ENCODE peak calls at places on chromosomes 5 and 9, in ten cellular contexts. R, H, L, P, D, Y, K, V, J and C are unnamed samples.

GRCh38 chr5:96790851-96791513 is 16.8 kb downstream of the ERAP1 start:
- DNase-seq in R (no peak), J (no peak), P (peak; percentile 54), D (no peak), Y (no peak), L (no peak), H (peak; percentile 20), K (peak; percentile 53), V (no peak), C (no peak)

GRCh38 chr5:62011072-62011664 is 294.8 kb upstream of the KIF2A start:
- DNase-seq in K (no peak), H (no peak), L (no peak), J (no peak), D (no peak), Y (no peak), R (no peak), P (no peak), V (no peak), C (no peak)

GRCh38 chr5:20050262-20050661 is 62.3 kb upstream of the CDH18 start:
- DNase-seq in K (peak; percentile 6), R (no peak), D (no peak), P (no peak), J (no peak), V (no peak), Y (no peak), L (no peak), H (no peak), C (no peak)

GRCh38 chr5:132408965-132409364 is 39.5 kb downstream of the SLC22A5 start:
- DNase-seq in R (no peak), L (no peak), V (no peak), J (no peak), K (no peak), Y (no peak), H (no peak), P (no peak), D (no peak), C (no peak)

GRCh38 chr9:4097490-4097889 is 202.4 kb downstream of the GLIS3 start:
- DNase-seq in P (no peak), L (no peak), K (peak; percentile 29), R (no peak), V (no peak), Y (no peak), D (no peak), J (no peak), H (no peak), C (no peak)

GRCh38 chr5:127229185-127229889 is 61.3 kb upstream of the MEGF10 start:
- DNase-seq in R (peak; percentile 53), L (peak; percentile 34), P (peak; percentile 33), D (peak; percentile 70), H (peak; percentile 61), V (peak; percentile 23), Y (peak; percentile 69), K (peak; percentile 58), J (peak; percentile 33), C (peak; percentile 41)

GRCh38 chr5:14206028-14206725 is 63.0 kb downstream of the TRIO start:
- DNase-seq in Y (no peak), R (no peak), L (no peak), H (no peak), J (no peak), K (no peak), V (no peak), D (no peak), P (no peak), C (no peak)

GRCh38 chr9:38157711-38158110 is 88.7 kb upstream of the SHB start:
- DNase-seq in D (no peak), Y (no peak), L (no peak), V (no peak), P (no peak), K (no peak), J (no peak), H (no peak), R (no peak), C (no peak)

GRCh38 chr5:140429724-140430123 is 28.1 kb downstream of the ANKHD1 start:
- DNase-seq in P (no peak), Y (no peak), L (no peak), V (no peak), H (no peak), J (no peak), K (no peak), R (no peak), D (no peak), C (no peak)

GRCh38 chr9:18826248-18826647 is 206.8 kb downstream of the SAXO1 start:
- DNase-seq in K (no peak), V (no peak), H (no peak), J (no peak), L (no peak), Y (no peak), P (no peak), R (no peak), D (no peak), C (no peak)

GRCh38 chr9:27065288-27065687 is 43.7 kb upstream of the TEK start:
- DNase-seq in D (no peak), K (no peak), V (no peak), R (no peak), H (no peak), J (no peak), L (no peak), P (no peak), Y (no peak), C (no peak)

GRCh38 chr5:14250094-14250777 is 107.1 kb downstream of the TRIO start:
- DNase-seq in V (peak; percentile 80), Y (peak; percentile 82), K (peak; percentile 60), D (peak; percentile 64), J (peak; percentile 94), H (peak; percentile 48), R (peak; percentile 55), P (peak; percentile 76), L (no peak), C (no peak)

GRCh38 chr5:39503148-39503547 is 78.4 kb upstream of the DAB2 start:
- DNase-seq in K (no peak), Y (no peak), D (no peak), H (peak; percentile 55), L (no peak), P (peak; percentile 93), V (no peak), J (no peak), R (no peak), C (no peak)

GRCh38 chr9:18250051-18250450 is 223.9 kb upstream of the ADAMTSL1 start:
- DNase-seq in J (no peak), L (no peak), R (no peak), D (no peak), P (no peak), K (peak; percentile 48), H (no peak), V (no peak), Y (no peak), C (no peak)

GRCh38 chr5:98772415-98773213 is 849 bp upstream of the RGMB start:
- DNase-seq in Y (peak; percentile 82), L (no peak), H (peak; percentile 83), P (peak; percentile 91), J (peak; percentile 79), K (peak; percentile 96), V (peak; percentile 31), D (peak; percentile 73), R (peak; percentile 89), C (no peak)

GRCh38 chr9:4927043-4927471 is 58.0 kb upstream of the JAK2 start:
- DNase-seq in H (no peak), Y (no peak), R (no peak), P (peak; percentile 6), L (no peak), J (no peak), V (no peak), D (peak; percentile 46), K (peak; percentile 12), C (no peak)

GRCh38 chr5:72509401-72509800 is 2.2 kb upstream of the ZNF366 start:
- DNase-seq in P (no peak), L (no peak), V (peak; percentile 76), J (no peak), Y (peak; percentile 88), K (no peak), R (no peak), H (no peak), D (no peak), C (no peak)

GRCh38 chr5:151480384-151480783 is 33.0 kb downstream of the SLC36A1 start:
- DNase-seq in R (no peak), P (peak; percentile 20), H (no peak), D (no peak), J (no peak), K (no peak), Y (peak; percentile 54), V (no peak), L (no peak), C (no peak)

GRCh38 chr9:33227013-33227398 is 13.0 kb upstream of the SPINK4 start:
- DNase-seq in L (no peak), V (peak; percentile 8), Y (no peak), J (no peak), P (no peak), K (no peak), R (no peak), H (peak; percentile 62), D (no peak), C (no peak)